ENCODE peak calls at places on chromosomes 2 and 18, in seven cellular contexts. One of them, this sample, is unnamed.

GRCh38 chr2:138841459-138841858 is 61.3 kb upstream of the NXPH2 start:
- DNase-seq in EH: no peak
- DNase-seq in A549: no peak
- DNase-seq in neuronal stem cell: no peak
- DNase-seq in coronary artery: no peak
- DNase-seq in sigmoid colon: no peak
- DNase-seq in activated CD4-positive, alpha-beta T cell treated with anti-CD3 and anti-CD28 coated beads, Interleukin-2, amount 50 U/mL, for 24 hours: no peak
- DNase-seq in this sample: no peak

GRCh38 chr2:68995911-68996310 is 17.1 kb upstream of the ANTXR1 start:
- DNase-seq in EH: peak; percentile 64
- DNase-seq in A549: no peak
- DNase-seq in neuronal stem cell: no peak
- DNase-seq in coronary artery: no peak
- DNase-seq in sigmoid colon: no peak
- DNase-seq in activated CD4-positive, alpha-beta T cell treated with anti-CD3 and anti-CD28 coated beads, Interleukin-2, amount 50 U/mL, for 24 hours: no peak
- DNase-seq in this sample: no peak

GRCh38 chr2:200209030-200209429 is 97.5 kb upstream of the SPATS2L start:
- DNase-seq in EH: no peak
- DNase-seq in A549: no peak
- DNase-seq in neuronal stem cell: no peak
- DNase-seq in coronary artery: no peak
- DNase-seq in sigmoid colon: no peak
- DNase-seq in activated CD4-positive, alpha-beta T cell treated with anti-CD3 and anti-CD28 coated beads, Interleukin-2, amount 50 U/mL, for 24 hours: no peak
- DNase-seq in this sample: no peak

GRCh38 chr2:233819884-233820765 is 34.2 kb downstream of the HJURP start:
- DNase-seq in EH: no peak
- DNase-seq in A549: no peak
- DNase-seq in neuronal stem cell: no peak
- DNase-seq in coronary artery: peak; percentile 58
- DNase-seq in sigmoid colon: peak; percentile 54
- DNase-seq in activated CD4-positive, alpha-beta T cell treated with anti-CD3 and anti-CD28 coated beads, Interleukin-2, amount 50 U/mL, for 24 hours: no peak
- DNase-seq in this sample: no peak

GRCh38 chr2:224994221-224994843 is 47.9 kb downstream of the DOCK10 start:
- DNase-seq in EH: no peak
- DNase-seq in A549: no peak
- DNase-seq in neuronal stem cell: no peak
- DNase-seq in coronary artery: no peak
- DNase-seq in sigmoid colon: no peak
- DNase-seq in activated CD4-positive, alpha-beta T cell treated with anti-CD3 and anti-CD28 coated beads, Interleukin-2, amount 50 U/mL, for 24 hours: no peak
- DNase-seq in this sample: no peak

GRCh38 chr2:211085056-211085680 is 528.8 kb downstream of the CPS1 start:
- DNase-seq in EH: no peak
- DNase-seq in A549: peak; percentile 8
- DNase-seq in neuronal stem cell: peak; percentile 9
- DNase-seq in coronary artery: no peak
- DNase-seq in sigmoid colon: no peak
- DNase-seq in activated CD4-positive, alpha-beta T cell treated with anti-CD3 and anti-CD28 coated beads, Interleukin-2, amount 50 U/mL, for 24 hours: no peak
- DNase-seq in this sample: no peak

GRCh38 chr2:131402320-131403049 is 38.5 kb upstream of the RAB6D start:
- DNase-seq in EH: no peak
- DNase-seq in A549: no peak
- DNase-seq in neuronal stem cell: no peak
- DNase-seq in coronary artery: no peak
- DNase-seq in sigmoid colon: no peak
- DNase-seq in activated CD4-positive, alpha-beta T cell treated with anti-CD3 and anti-CD28 coated beads, Interleukin-2, amount 50 U/mL, for 24 hours: no peak
- DNase-seq in this sample: no peak

GRCh38 chr2:187208199-187208785 is 239.8 kb downstream of the CALCRL start:
- DNase-seq in EH: no peak
- DNase-seq in A549: no peak
- DNase-seq in neuronal stem cell: no peak
- DNase-seq in coronary artery: no peak
- DNase-seq in sigmoid colon: no peak
- DNase-seq in activated CD4-positive, alpha-beta T cell treated with anti-CD3 and anti-CD28 coated beads, Interleukin-2, amount 50 U/mL, for 24 hours: no peak
- DNase-seq in this sample: no peak

GRCh38 chr2:3505771-3506170 is 13.6 kb downstream of the ADI1 start:
- DNase-seq in EH: peak; percentile 8
- DNase-seq in A549: no peak
- DNase-seq in neuronal stem cell: no peak
- DNase-seq in coronary artery: peak; percentile 16
- DNase-seq in sigmoid colon: no peak
- DNase-seq in activated CD4-positive, alpha-beta T cell treated with anti-CD3 and anti-CD28 coated beads, Interleukin-2, amount 50 U/mL, for 24 hours: no peak
- DNase-seq in this sample: no peak

GRCh38 chr2:224691563-224691962 is 24.6 kb downstream of the CCDC195 start:
- DNase-seq in EH: no peak
- DNase-seq in A549: no peak
- DNase-seq in neuronal stem cell: no peak
- DNase-seq in coronary artery: no peak
- DNase-seq in sigmoid colon: no peak
- DNase-seq in activated CD4-positive, alpha-beta T cell treated with anti-CD3 and anti-CD28 coated beads, Interleukin-2, amount 50 U/mL, for 24 hours: no peak
- DNase-seq in this sample: no peak

GRCh38 chr2:66555511-66556324 is 120.8 kb downstream of the MEIS1 start:
- DNase-seq in EH: no peak
- DNase-seq in A549: no peak
- DNase-seq in neuronal stem cell: no peak
- DNase-seq in coronary artery: no peak
- DNase-seq in sigmoid colon: no peak
- DNase-seq in activated CD4-positive, alpha-beta T cell treated with anti-CD3 and anti-CD28 coated beads, Interleukin-2, amount 50 U/mL, for 24 hours: no peak
- DNase-seq in this sample: no peak

GRCh38 chr2:57877811-57878572 is 168.6 kb upstream of the VRK2 start:
- DNase-seq in EH: no peak
- DNase-seq in A549: no peak
- DNase-seq in neuronal stem cell: no peak
- DNase-seq in coronary artery: no peak
- DNase-seq in sigmoid colon: no peak
- DNase-seq in activated CD4-positive, alpha-beta T cell treated with anti-CD3 and anti-CD28 coated beads, Interleukin-2, amount 50 U/mL, for 24 hours: no peak
- DNase-seq in this sample: no peak

GRCh38 chr2:98412751-98413445 is 31.8 kb upstream of the INPP4A start:
- DNase-seq in EH: peak; percentile 66
- DNase-seq in A549: peak; percentile 54
- DNase-seq in neuronal stem cell: peak; percentile 54
- DNase-seq in coronary artery: no peak
- DNase-seq in sigmoid colon: no peak
- DNase-seq in activated CD4-positive, alpha-beta T cell treated with anti-CD3 and anti-CD28 coated beads, Interleukin-2, amount 50 U/mL, for 24 hours: peak; percentile 8
- DNase-seq in this sample: no peak

GRCh38 chr2:127000937-127001336 is 102.2 kb downstream of the TEX51 start:
- DNase-seq in EH: no peak
- DNase-seq in A549: no peak
- DNase-seq in neuronal stem cell: no peak
- DNase-seq in coronary artery: no peak
- DNase-seq in sigmoid colon: no peak
- DNase-seq in activated CD4-positive, alpha-beta T cell treated with anti-CD3 and anti-CD28 coated beads, Interleukin-2, amount 50 U/mL, for 24 hours: no peak
- DNase-seq in this sample: no peak

GRCh38 chr2:101704046-101704466 is 6.5 kb downstream of the MAP4K4 start:
- DNase-seq in EH: peak; percentile 77
- DNase-seq in A549: no peak
- DNase-seq in neuronal stem cell: no peak
- DNase-seq in coronary artery: no peak
- DNase-seq in sigmoid colon: peak; percentile 82
- DNase-seq in activated CD4-positive, alpha-beta T cell treated with anti-CD3 and anti-CD28 coated beads, Interleukin-2, amount 50 U/mL, for 24 hours: no peak
- DNase-seq in this sample: no peak

GRCh38 chr2:232896700-232897385 is 26.8 kb downstream of the SNORC start:
- DNase-seq in EH: no peak
- DNase-seq in A549: no peak
- DNase-seq in neuronal stem cell: no peak
- DNase-seq in coronary artery: peak; percentile 58
- DNase-seq in sigmoid colon: no peak
- DNase-seq in activated CD4-positive, alpha-beta T cell treated with anti-CD3 and anti-CD28 coated beads, Interleukin-2, amount 50 U/mL, for 24 hours: no peak
- DNase-seq in this sample: peak; percentile 38

GRCh38 chr2:108363048-108363899 is 14.5 kb upstream of the SULT1C4 start:
- DNase-seq in EH: no peak
- DNase-seq in A549: no peak
- DNase-seq in neuronal stem cell: no peak
- DNase-seq in coronary artery: no peak
- DNase-seq in sigmoid colon: no peak
- DNase-seq in activated CD4-positive, alpha-beta T cell treated with anti-CD3 and anti-CD28 coated beads, Interleukin-2, amount 50 U/mL, for 24 hours: no peak
- DNase-seq in this sample: no peak

GRCh38 chr2:42923632-42924425 is 131.4 kb upstream of the HAAO start:
- DNase-seq in EH: peak; percentile 59
- DNase-seq in A549: no peak
- DNase-seq in neuronal stem cell: no peak
- DNase-seq in coronary artery: no peak
- DNase-seq in sigmoid colon: no peak
- DNase-seq in activated CD4-positive, alpha-beta T cell treated with anti-CD3 and anti-CD28 coated beads, Interleukin-2, amount 50 U/mL, for 24 hours: no peak
- DNase-seq in this sample: no peak

GRCh38 chr2:65456074-65456473 is 23.7 kb upstream of the SPRED2 start:
- DNase-seq in EH: peak; percentile 87
- DNase-seq in A549: no peak
- DNase-seq in neuronal stem cell: no peak
- DNase-seq in coronary artery: no peak
- DNase-seq in sigmoid colon: no peak
- DNase-seq in activated CD4-positive, alpha-beta T cell treated with anti-CD3 and anti-CD28 coated beads, Interleukin-2, amount 50 U/mL, for 24 hours: no peak
- DNase-seq in this sample: no peak

GRCh38 chr18:23982154-23983071 is 32.1 kb upstream of the TTC39C start:
- DNase-seq in EH: peak; percentile 83
- DNase-seq in A549: peak; percentile 19
- DNase-seq in neuronal stem cell: no peak
- DNase-seq in coronary artery: peak; percentile 82
- DNase-seq in sigmoid colon: peak; percentile 85
- DNase-seq in activated CD4-positive, alpha-beta T cell treated with anti-CD3 and anti-CD28 coated beads, Interleukin-2, amount 50 U/mL, for 24 hours: no peak
- DNase-seq in this sample: peak; percentile 74

GRCh38 chr2:27721335-27721734 is 50.2 kb upstream of the MRPL33 start:
- DNase-seq in EH: no peak
- DNase-seq in A549: no peak
- DNase-seq in neuronal stem cell: no peak
- DNase-seq in coronary artery: no peak
- DNase-seq in sigmoid colon: no peak
- DNase-seq in activated CD4-positive, alpha-beta T cell treated with anti-CD3 and anti-CD28 coated beads, Interleukin-2, amount 50 U/mL, for 24 hours: no peak
- DNase-seq in this sample: no peak

GRCh38 chr2:74374509-74375205 is 5.5 kb downstream of the DCTN1 start:
- DNase-seq in EH: peak; percentile 79
- DNase-seq in A549: no peak
- DNase-seq in neuronal stem cell: peak; percentile 78
- DNase-seq in coronary artery: no peak
- DNase-seq in sigmoid colon: peak; percentile 92
- DNase-seq in activated CD4-positive, alpha-beta T cell treated with anti-CD3 and anti-CD28 coated beads, Interleukin-2, amount 50 U/mL, for 24 hours: no peak
- DNase-seq in this sample: peak; percentile 53

GRCh38 chr18:42339324-42339723 is 384.3 kb downstream of the PIK3C3 start:
- DNase-seq in EH: no peak
- DNase-seq in A549: no peak
- DNase-seq in neuronal stem cell: no peak
- DNase-seq in coronary artery: no peak
- DNase-seq in sigmoid colon: no peak
- DNase-seq in activated CD4-positive, alpha-beta T cell treated with anti-CD3 and anti-CD28 coated beads, Interleukin-2, amount 50 U/mL, for 24 hours: no peak
- DNase-seq in this sample: no peak

GRCh38 chr18:56309104-56309503 is 329.3 kb downstream of the TXNL1 start:
- DNase-seq in EH: peak; percentile 53
- DNase-seq in A549: no peak
- DNase-seq in neuronal stem cell: no peak
- DNase-seq in coronary artery: no peak
- DNase-seq in sigmoid colon: no peak
- DNase-seq in activated CD4-positive, alpha-beta T cell treated with anti-CD3 and anti-CD28 coated beads, Interleukin-2, amount 50 U/mL, for 24 hours: no peak
- DNase-seq in this sample: no peak

This sample was measured in ureter.